ENCODE peak calls at places on chromosomes 7 and 10, in ten cellular contexts. K is CD8-positive, alpha-beta memory T cell; V is endothelial cell; H is HCT116; A is BE2C; X is anterior cingulate cortex; I is stimulated activated CD4-positive, alpha-beta T cell treated with anti-CD3 and anti-CD28 coated beads, Interleukin-12 subunit alpha, Interleukin-12 subunit beta, amount 100 ng/mL, for 48 hours; T is iris pigment epithelial cell; W is adrenal gland; M is activated gamma-delta T cell treated with anti-CD3 and anti-CD28 coated beads, Interleukin-2, amount 50 U/mL, for 16 hours. B is an unnamed sample.

GRCh38 chr10:4733843-4734224 is 92.2 kb upstream of the AKR1E2 start:
- DNase-seq in K (no peak), V (no peak), H (no peak), A (no peak), X (no peak), I (no peak), T (no peak), W (no peak), M (no peak), B (no peak)

GRCh38 chr10:61279400-61279799 is 173.8 kb downstream of the TMEM26 start:
- DNase-seq in K (no peak), V (no peak), H (no peak), A (no peak), X (no peak), I (no peak), T (no peak), W (no peak), M (no peak), B (no peak)

GRCh38 chr10:99449023-99449422 is 18.6 kb upstream of the GOT1 start:
- DNase-seq in K (no peak), V (no peak), H (no peak), A (no peak), X (no peak), I (no peak), T (no peak), W (no peak), M (no peak), B (no peak)

GRCh38 chr10:132803595-132804210 is 17.8 kb upstream of the NKX6-2 start:
- DNase-seq in K (no peak), V (no peak), H (no peak), A (no peak), X (no peak), I (no peak), T (no peak), W (no peak), M (no peak), B (no peak)

GRCh38 chr7:130865408-130866236 is 131.6 kb upstream of the KLF14 start:
- DNase-seq in K (no peak), V (peak), H (no peak), A (no peak), X (no peak), I (no peak), T (no peak), W (no peak), M (no peak), B (no peak)

GRCh38 chr7:104967088-104967487 is 46.9 kb upstream of the KMT2E start:
- DNase-seq in K (no peak), V (no peak), H (no peak), A (no peak), X (no peak), I (no peak), T (peak), W (no peak), M (no peak), B (no peak)

GRCh38 chr7:156080596-156080995 is 268.3 kb upstream of the SHH start:
- DNase-seq in K (no peak), V (no peak), H (no peak), A (no peak), X (no peak), I (no peak), T (no peak), W (peak), M (no peak), B (no peak)

GRCh38 chr7:2687338-2687869 is 598 bp upstream of the AMZ1 start:
- DNase-seq in K (no peak), V (no peak), H (no peak), A (peak), X (no peak), I (no peak), T (no peak), W (peak), M (no peak), B (no peak)

GRCh38 chr7:140512317-140513000 is 33.2 kb upstream of the MKRN1 start:
- DNase-seq in K (no peak), V (no peak), H (peak), A (peak), X (no peak), I (no peak), T (peak), W (peak), M (no peak), B (no peak)

B was measured in naive thymus-derived CD4-positive, alpha-beta T cell.